ENCODE peak calls at places on chromosomes 4 and X, in seven cellular contexts. X is ecto neural progenitor cell; I is amniotic stem cell; A is stimulated activated CD4-positive, alpha-beta T cell treated with anti-CD3 and anti-CD28 coated beads, Interleukin-15, amount 100 ng/mL, for 1 hour; E is SW480; S is iris pigment epithelial cell; G is anterior cingulate cortex. W is an unnamed sample.

GRCh38 chr4:113293673-113294072 is 244.2 kb downstream of the ANK2 start:
- DNase-seq in X (no peak), I (no peak), A (no peak), E (no peak), S (no peak), G (no peak), W (no peak)

GRCh38 chrX:107654778-107655761 is 26.8 kb downstream of the PRPS1 start:
- DNase-seq in X (peak; percentile 91), I (peak; percentile 47), A (peak; percentile 34), E (peak; percentile 41), S (peak; percentile 88), G (no peak), W (peak; percentile 92)

GRCh38 chr4:73761856-73762255 is 21.5 kb downstream of the CXCL8 start:
- DNase-seq in X (no peak), I (no peak), A (no peak), E (no peak), S (no peak), G (no peak), W (no peak)

GRCh38 chr4:8762356-8762755 is 109.3 kb downstream of the HMX1 start:
- DNase-seq in X (no peak), I (no peak), A (no peak), E (no peak), S (no peak), G (no peak), W (no peak)

GRCh38 chrX:22742174-22742573 is 257.6 kb upstream of the DDX53 start:
- DNase-seq in X (no peak), I (no peak), A (no peak), E (no peak), S (peak; percentile 30), G (no peak), W (peak; percentile 63)

GRCh38 chr4:42671431-42672194 is 14.7 kb upstream of the ATP8A1 start:
- DNase-seq in X (no peak), I (no peak), A (no peak), E (no peak), S (no peak), G (no peak), W (no peak)

GRCh38 chr4:113700602-113701150 is 60.9 kb downstream of the CAMK2D start:
- DNase-seq in X (no peak), I (no peak), A (no peak), E (no peak), S (no peak), G (no peak), W (peak; percentile 48)

GRCh38 chrX:13587791-13588477 is 18.5 kb downstream of the EGFL6 start:
- DNase-seq in X (no peak), I (no peak), A (no peak), E (no peak), S (no peak), G (no peak), W (no peak)

GRCh38 chrX:17472424-17472823 is 97.4 kb downstream of the NHS start:
- DNase-seq in X (no peak), I (no peak), A (no peak), E (no peak), S (no peak), G (no peak), W (no peak)

GRCh38 chr4:27692098-27692679 is 831.5 kb downstream of the STIM2 start:
- DNase-seq in X (peak; percentile 50), I (no peak), A (no peak), E (peak; percentile 32), S (peak; percentile 46), G (peak; percentile 1), W (peak; percentile 23)

GRCh38 chrX:49910344-49910743 is 12.1 kb upstream of the CLCN5 start:
- DNase-seq in X (no peak), I (no peak), A (no peak), E (no peak), S (no peak), G (no peak), W (no peak)

GRCh38 chrX:71067727-71068051 is 445 bp downstream of the SNX12 start:
- DNase-seq in X (no peak), I (no peak), A (no peak), E (peak; percentile 24), S (no peak), G (no peak), W (no peak)

GRCh38 chr4:74455361-74456055 is 10.6 kb downstream of the AREG start:
- DNase-seq in X (no peak), I (no peak), A (no peak), E (no peak), S (no peak), G (no peak), W (no peak)

GRCh38 chr4:166400270-166400894 is 527.3 kb downstream of the TLL1 start:
- DNase-seq in X (no peak), I (no peak), A (no peak), E (no peak), S (no peak), G (no peak), W (no peak)

GRCh38 chr4:87058272-87059073 is 123.7 kb downstream of the AFF1 start:
- DNase-seq in X (no peak), I (no peak), A (no peak), E (peak; percentile 67), S (no peak), G (peak; percentile 52), W (peak; percentile 36)

GRCh38 chr4:37236165-37236564 is 8.4 kb upstream of the NWD2 start:
- DNase-seq in X (no peak), I (no peak), A (no peak), E (no peak), S (no peak), G (no peak), W (no peak)

GRCh38 chr4:52369649-52370048 is 289.5 kb downstream of the USP46 start:
- DNase-seq in X (no peak), I (no peak), A (no peak), E (peak; percentile 29), S (no peak), G (no peak), W (no peak)

GRCh38 chrX:920234-920799 is 289.7 kb downstream of the SHOX start:
- DNase-seq in X (no peak), I (no peak), A (no peak), E (no peak), S (peak; percentile 52), G (no peak), W (no peak)

GRCh38 chr4:2928242-2929155 is 34.7 kb downstream of the NOP14 start:
- DNase-seq in X (no peak), I (no peak), A (no peak), E (no peak), S (no peak), G (no peak), W (no peak)

GRCh38 chr4:37244583-37245390 is at the start of gene NWD2:
- DNase-seq in X (peak; percentile 74), I (no peak), A (no peak), E (no peak), S (peak; percentile 26), G (no peak), W (no peak)

GRCh38 chr4:7876096-7876993 is 63.3 kb downstream of the AFAP1 start:
- DNase-seq in X (no peak), I (no peak), A (peak; percentile 60), E (peak; percentile 7), S (peak; percentile 74), G (no peak), W (peak; percentile 41)

GRCh38 chrX:118520206-118520857 is 24.7 kb downstream of the DOCK11 start:
- DNase-seq in X (no peak), I (peak; percentile 62), A (no peak), E (no peak), S (peak; percentile 60), G (no peak), W (peak; percentile 55)

GRCh38 chr4:143433231-143433630 is 80.3 kb upstream of the SMARCA5 start:
- DNase-seq in X (no peak), I (no peak), A (no peak), E (no peak), S (no peak), G (no peak), W (no peak)

GRCh38 chrX:108735680-108736508 is 469 bp downstream of the IRS4 start:
- DNase-seq in X (no peak), I (no peak), A (no peak), E (no peak), S (peak; percentile 9), G (peak; percentile 10), W (no peak)

GRCh38 chrX:355329-356050 is 31.2 kb downstream of the PPP2R3B start:
- DNase-seq in X (no peak), I (no peak), A (no peak), E (no peak), S (no peak), G (no peak), W (no peak)

GRCh38 chrX:134423606-134424005 is 36.4 kb upstream of the HPRT1 start:
- DNase-seq in X (no peak), I (no peak), A (no peak), E (peak; percentile 41), S (peak; percentile 49), G (no peak), W (peak; percentile 10)

GRCh38 chr4:56469489-56470210 is 2.2 kb downstream of the SRP72 start:
- DNase-seq in X (no peak), I (no peak), A (no peak), E (no peak), S (no peak), G (no peak), W (no peak)

GRCh38 chr4:141054446-141054845 is 78.8 kb downstream of the RNF150 start:
- DNase-seq in X (no peak), I (no peak), A (no peak), E (no peak), S (no peak), G (no peak), W (no peak)

GRCh38 chrX:27910412-27910811 is 70.8 kb downstream of the DCAF8L1 start:
- DNase-seq in X (no peak), I (no peak), A (no peak), E (no peak), S (no peak), G (no peak), W (no peak)

GRCh38 chrX:11768039-11768438 is 10.0 kb downstream of the MSL3 start:
- DNase-seq in X (no peak), I (no peak), A (no peak), E (no peak), S (no peak), G (no peak), W (no peak)

GRCh38 chr4:128707864-128708263 is 101.6 kb upstream of the JADE1 start:
- DNase-seq in X (no peak), I (no peak), A (no peak), E (no peak), S (peak; percentile 44), G (no peak), W (peak; percentile 17)

GRCh38 chr4:155241664-155242063 is 33.2 kb downstream of the NPY2R start:
- DNase-seq in X (no peak), I (no peak), A (no peak), E (no peak), S (no peak), G (no peak), W (no peak)

GRCh38 chr4:177339794-177340374 is 30.2 kb downstream of the NEIL3 start:
- DNase-seq in X (no peak), I (peak; percentile 4), A (no peak), E (peak; percentile 43), S (peak; percentile 37), G (no peak), W (peak; percentile 50)

GRCh38 chr4:153127773-153128494 is 76.3 kb upstream of the TRIM2 start:
- DNase-seq in X (peak; percentile 90), I (peak; percentile 54), A (peak; percentile 68), E (peak; percentile 68), S (peak; percentile 81), G (peak; percentile 86), W (peak; percentile 77)

GRCh38 chr4:70801265-70801809 is 38.4 kb downstream of the GRSF1 start:
- DNase-seq in X (no peak), I (no peak), A (no peak), E (no peak), S (no peak), G (no peak), W (no peak)

GRCh38 chrX:121496966-121497365 is 449.6 kb downstream of the GLUD2 start:
- DNase-seq in X (no peak), I (peak; percentile 12), A (no peak), E (no peak), S (peak; percentile 63), G (no peak), W (no peak)

GRCh38 chr4:103499094-103499493 is 220.7 kb downstream of the TACR3 start:
- DNase-seq in X (no peak), I (no peak), A (no peak), E (no peak), S (peak; percentile 26), G (no peak), W (peak; percentile 5)